ENCODE peak calls at places on chromosome 3, in four cellular contexts. F, T, D and R are unnamed samples.

GRCh38 chr3:53225651-53226050 is 30.2 kb downstream of the TKT start:
- DNase-seq in F (no peak), T (no peak), D (no peak), R (no peak)

GRCh38 chr3:182711853-182712252 is 81.5 kb upstream of the ATP11B start:
- DNase-seq in F (no peak), T (no peak), D (no peak), R (no peak)

GRCh38 chr3:125058529-125058928 is 2.7 kb upstream of the HEG1 start:
- DNase-seq in F (no peak), T (no peak), D (no peak), R (no peak)

GRCh38 chr3:146308222-146308621 is 57.3 kb upstream of the PLSCR4 start:
- DNase-seq in F (no peak), T (peak), D (no peak), R (no peak)

GRCh38 chr3:158103131-158103955 is 2.9 kb downstream of the SHOX2 start:
- DNase-seq in F (no peak), T (no peak), D (no peak), R (no peak)

GRCh38 chr3:73592154-73592877 is 32.4 kb downstream of the PDZRN3 start:
- DNase-seq in F (no peak), T (no peak), D (no peak), R (no peak)

GRCh38 chr3:126317029-126317996 is 39.9 kb downstream of the KLF15 start:
- DNase-seq in F (no peak), T (no peak), D (no peak), R (no peak)

GRCh38 chr3:109257269-109257668 is 59.0 kb downstream of the DPPA2 start:
- DNase-seq in F (no peak), T (no peak), D (no peak), R (no peak)

GRCh38 chr3:101042996-101043686 is 49.9 kb upstream of the ABI3BP start:
- DNase-seq in F (no peak), T (peak), D (no peak), R (no peak)

GRCh38 chr3:193782280-193782654 is 189.3 kb downstream of the OPA1 start:
- DNase-seq in F (no peak), T (no peak), D (no peak), R (no peak)

GRCh38 chr3:31984321-31984720 is 2.8 kb downstream of the ZNF860 start:
- DNase-seq in F (no peak), T (no peak), D (no peak), R (no peak)

GRCh38 chr3:149476135-149476684 is 1.7 kb downstream of the TM4SF4 start:
- DNase-seq in F (no peak), T (no peak), D (no peak), R (no peak)

GRCh38 chr3:113514265-113514769 is 639 bp downstream of the SPICE1 start:
- DNase-seq in F (no peak), T (no peak), D (no peak), R (no peak)